ENCODE peak calls at places on chromosome 18, in seven cellular contexts. L, N, Q, R, G, K and B are unnamed samples.

GRCh38 chr18:23043803-23044376 is 91.4 kb upstream of the CABLES1 start:
- DNase-seq in N (no peak), L (no peak), Q (no peak), K (no peak), R (no peak), G (no peak), B (no peak)

GRCh38 chr18:11308499-11308898 is 159.1 kb upstream of the PIEZO2 start:
- DNase-seq in R (no peak), G (no peak), Q (peak), L (no peak), K (no peak), N (peak), B (no peak)

GRCh38 chr18:69898241-69898861 is 49.3 kb downstream of the CD226 start:
- DNase-seq in K (no peak), Q (no peak), G (no peak), L (peak), N (no peak), R (no peak), B (peak)

GRCh38 chr18:54765636-54766035 is 62.6 kb upstream of the RAB27B start:
- DNase-seq in N (no peak), K (no peak), R (no peak), L (no peak), Q (no peak), G (no peak), B (no peak)

GRCh38 chr18:61993831-61994230 is 101.0 kb upstream of the RNF152 start:
- DNase-seq in R (no peak), G (no peak), Q (peak), K (no peak), L (no peak), N (peak), B (no peak)

GRCh38 chr18:79402977-79403722 is 7.4 kb downstream of the NFATC1 start:
- DNase-seq in Q (peak), G (no peak), L (no peak), N (peak), K (peak), R (peak), B (no peak)

GRCh38 chr18:5297582-5297981 is 2.1 kb upstream of the ZBTB14 start:
- DNase-seq in G (no peak), Q (no peak), L (no peak), R (no peak), K (no peak), N (no peak), B (no peak)

GRCh38 chr18:54812885-54813284 is 15.4 kb upstream of the RAB27B start:
- DNase-seq in N (no peak), G (no peak), L (no peak), Q (no peak), R (no peak), K (no peak), B (peak)

GRCh38 chr18:43364535-43364934 is 87.2 kb upstream of the SYT4 start:
- DNase-seq in Q (no peak), K (no peak), R (no peak), L (no peak), G (no peak), N (no peak), B (no peak)

GRCh38 chr18:1604751-1605150 is 700.1 kb downstream of the ADCYAP1 start:
- DNase-seq in L (no peak), G (no peak), N (no peak), R (no peak), Q (no peak), K (no peak), B (no peak)

GRCh38 chr18:75211721-75212625 is 1.4 kb downstream of the TSHZ1 start:
- DNase-seq in K (no peak), Q (no peak), N (peak), L (peak), R (peak), G (peak), B (peak)

GRCh38 chr18:31942301-31942998 is 478 bp downstream of the TRAPPC8 start:
- DNase-seq in K (peak), R (no peak), L (peak), G (peak), N (peak), Q (peak), B (peak)

GRCh38 chr18:79587298-79588125 is 92.1 kb upstream of the CTDP1 start:
- DNase-seq in L (no peak), Q (no peak), R (peak), N (no peak), K (peak), G (no peak), B (no peak)

GRCh38 chr18:80023173-80023572 is 11.1 kb upstream of the RBFA start:
- DNase-seq in K (no peak), L (no peak), G (peak), Q (peak), R (peak), N (no peak), B (peak)

GRCh38 chr18:79367989-79368388 is 27.7 kb upstream of the NFATC1 start:
- DNase-seq in Q (no peak), G (no peak), L (no peak), N (no peak), R (no peak), K (no peak), B (no peak)

GRCh38 chr18:23828426-23828825 is 139.2 kb downstream of the LAMA3 start:
- DNase-seq in L (peak), G (peak), Q (peak), N (peak), K (no peak), R (no peak), B (peak)

GRCh38 chr18:22318745-22319407 is 98.8 kb downstream of the CTAGE1 start:
- DNase-seq in G (no peak), Q (peak), N (peak), L (no peak), K (no peak), R (no peak), B (no peak)

GRCh38 chr18:46756172-46756558 is 688 bp downstream of the ST8SIA5 start:
- DNase-seq in N (peak), K (no peak), G (no peak), L (peak), R (peak), Q (no peak), B (no peak)

GRCh38 chr18:6566338-6566911 is 151.7 kb upstream of the L3MBTL4 start:
- DNase-seq in G (no peak), L (no peak), N (no peak), Q (no peak), R (no peak), K (no peak), B (no peak)

GRCh38 chr18:24827500-24827899 is 367.1 kb downstream of the HRH4 start:
- DNase-seq in Q (no peak), K (no peak), R (no peak), N (peak), L (no peak), G (no peak), B (no peak)

GRCh38 chr18:32661486-32662299 is 111.1 kb downstream of the KLHL14 start:
- DNase-seq in Q (peak), K (no peak), L (no peak), G (no peak), N (no peak), R (no peak), B (no peak)

GRCh38 chr18:26432651-26433424 is 115.5 kb downstream of the KCTD1 start:
- DNase-seq in K (no peak), G (no peak), Q (no peak), L (no peak), N (no peak), R (no peak), B (no peak)
- TF ChIP-seq CTCF in K (no peak), G (no peak), Q (no peak), L (no peak), N (no peak), R (no peak), B (no peak)

GRCh38 chr18:48735856-48736255 is 197.0 kb downstream of the CTIF start:
- DNase-seq in K (peak), Q (no peak), G (no peak), R (no peak), N (no peak), L (no peak), B (no peak)

GRCh38 chr18:48733854-48734253 is 195.0 kb downstream of the CTIF start:
- DNase-seq in N (no peak), L (no peak), R (no peak), G (no peak), Q (no peak), K (peak), B (no peak)

GRCh38 chr18:48736316-48736715 is 197.5 kb downstream of the CTIF start:
- DNase-seq in L (no peak), R (no peak), G (no peak), N (peak), K (no peak), Q (no peak), B (no peak)

GRCh38 chr18:48734460-48734859 is 195.6 kb downstream of the CTIF start:
- DNase-seq in R (no peak), L (no peak), G (no peak), Q (no peak), N (peak), K (peak), B (no peak)

DNA sequence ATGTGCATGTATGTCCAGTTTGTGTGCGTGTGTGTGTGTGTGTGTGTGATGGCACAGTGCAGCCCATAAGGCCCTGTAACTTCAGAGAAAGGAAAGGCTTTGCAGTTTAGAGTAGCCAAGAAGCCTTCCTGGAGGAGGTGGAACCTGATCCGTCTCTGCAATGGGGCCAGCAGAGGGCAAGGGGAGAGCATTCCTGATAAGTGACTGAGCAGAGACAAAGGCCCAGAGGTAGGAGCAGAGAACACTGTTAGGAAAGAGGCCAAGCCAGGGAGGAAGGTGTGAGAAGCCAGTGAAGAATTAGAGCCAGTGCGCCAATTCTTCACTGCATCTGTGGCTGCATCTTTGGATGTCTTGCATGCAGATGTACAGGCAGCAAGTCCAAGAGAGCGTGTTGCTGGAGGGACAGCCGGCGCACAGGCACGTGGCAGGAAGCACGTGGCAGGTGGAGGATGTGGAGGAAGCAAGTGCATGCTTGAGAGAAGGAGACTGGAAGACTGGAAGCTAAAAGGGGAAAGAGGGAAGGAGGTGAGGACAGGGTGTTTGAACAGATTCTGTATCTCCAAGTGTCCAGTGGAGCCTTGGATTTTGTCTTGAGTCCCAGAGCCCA is 196.3 kb downstream of the CTIF start:
- DNase-seq in N (peak), R (peak), L (no peak), Q (no peak), K (peak), G (peak), B (peak)
- TF ChIP-seq CTCF in N (no peak), R (no peak), L (no peak), Q (no peak), K (no peak), G (no peak), B (no peak)

GRCh38 chr18:2655954-2656236 is 369 bp downstream of the SMCHD1 start:
- DNase-seq in K (no peak), G (no peak), R (no peak), Q (no peak), N (no peak), L (no peak), B (no peak)
- TF ChIP-seq CTCF in K (no peak), G (no peak), R (peak), Q (no peak), N (no peak), L (no peak), B (no peak)

GRCh38 chr18:73980289-73980979 is 167.2 kb downstream of the FBXO15 start:
- DNase-seq in K (peak), N (peak), Q (peak), L (no peak), R (peak), G (peak), B (no peak)
- TF ChIP-seq CTCF in K (peak), N (peak), Q (peak), L (no peak), R (peak), G (peak), B (no peak)

DNA sequence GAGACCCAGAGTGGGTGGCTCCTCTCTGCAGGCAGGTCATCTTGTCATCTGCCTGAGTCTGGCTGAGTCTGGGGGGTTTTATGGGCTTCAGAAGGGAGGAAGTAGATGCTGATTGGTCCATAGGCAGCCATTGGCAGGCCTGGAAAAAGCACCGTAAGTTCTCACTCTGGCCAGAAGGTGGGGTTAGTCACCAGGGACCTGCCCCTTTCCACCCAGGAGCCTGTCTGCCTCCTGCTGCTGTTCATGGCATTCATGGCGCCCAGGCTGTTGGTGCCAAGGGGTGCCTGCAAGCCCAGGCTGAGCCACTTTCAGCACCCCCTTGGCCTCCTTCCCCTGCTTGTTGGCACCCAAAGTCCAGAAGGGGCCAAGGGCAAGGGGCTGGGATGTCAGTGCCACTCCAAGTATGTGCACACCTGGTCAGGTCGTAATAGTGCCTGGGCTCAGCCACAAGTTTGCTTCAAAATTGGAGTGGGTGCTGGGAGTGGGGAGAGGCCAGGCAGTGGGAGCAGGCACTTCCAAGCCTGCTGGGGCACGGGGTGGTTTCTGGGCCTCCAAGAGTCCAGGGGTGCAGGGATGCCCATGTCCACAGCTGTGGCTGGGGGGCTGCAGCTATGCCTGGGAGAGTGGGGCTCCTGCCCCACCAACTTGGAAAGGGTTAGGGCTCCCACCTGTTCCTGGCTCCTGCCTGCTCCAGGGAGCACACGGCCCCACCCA is 178.1 kb downstream of the FAM210A start:
- DNase-seq in Q (no peak), R (peak), K (no peak), N (no peak), G (no peak), L (no peak), B (no peak)
- TF ChIP-seq CTCF in Q (no peak), R (no peak), K (no peak), N (no peak), G (no peak), L (no peak), B (no peak)

DNA sequence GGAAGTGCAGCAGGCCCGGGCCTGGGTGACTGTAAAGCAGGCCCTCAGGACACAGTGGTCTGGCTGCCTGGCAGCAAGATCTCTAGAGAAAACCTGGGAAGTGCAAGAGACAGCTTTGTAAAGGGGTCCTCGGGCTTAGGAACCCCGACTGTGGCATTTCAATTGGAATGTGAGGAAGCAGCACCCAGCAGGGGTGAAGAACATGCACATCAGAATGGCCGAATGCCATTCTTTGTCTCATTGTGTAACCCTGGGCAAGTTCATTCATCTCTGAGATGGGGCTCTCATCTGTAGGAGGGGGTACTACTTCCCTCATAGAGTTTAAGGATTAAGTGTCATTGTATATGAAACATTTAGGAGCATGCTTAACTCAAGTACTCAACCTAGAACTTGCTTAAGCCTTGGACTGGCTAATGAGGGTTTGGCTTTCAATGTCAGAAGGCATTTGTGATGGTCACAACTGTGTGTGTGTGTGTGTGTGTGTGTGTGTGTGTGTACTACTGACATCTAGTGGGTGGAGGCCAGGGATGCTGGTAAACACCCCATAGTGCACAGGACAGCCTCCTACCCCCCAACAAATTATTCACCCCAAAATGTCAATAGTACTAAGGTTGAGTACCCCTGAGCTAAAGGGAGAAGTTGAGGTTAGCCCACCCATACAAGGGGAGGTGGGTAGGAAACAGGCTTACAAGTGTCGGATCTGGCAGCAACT is 29.3 kb downstream of the MEX3C start:
- DNase-seq in G (no peak), L (no peak), Q (no peak), N (no peak), K (no peak), R (peak), B (no peak)
- TF ChIP-seq CTCF in G (no peak), L (no peak), Q (no peak), N (no peak), K (no peak), R (no peak), B (no peak)